ENCODE peak calls at places on chromosome X, in six cellular contexts. L is stimulated activated effector memory CD8-positive, alpha-beta T cell treated with anti-CD3 and anti-CD28 coated beads, Interleukin-12 subunit alpha, Interleukin-12 subunit beta, amount 100 ng/mL, for 72 hours; U is heart left ventricle; A is cardiac fibroblast; Y is cardiac muscle cell; J is nephron progenitor cell. T is an unnamed sample.

GRCh38 chrX:119694601-119695534 is 1.9 kb upstream of the SEPTIN6 start:
- DNase-seq in L (no peak), A (no peak), U (peak; percentile 22), J (no peak), Y (no peak), T (no peak)

GRCh38 chrX:151734446-151734845 is at the start of gene CNGA2:
- DNase-seq in J (no peak), A (no peak), U (no peak), L (no peak), Y (no peak), T (no peak)

GRCh38 chrX:703466-704210 is 73.0 kb downstream of the SHOX start:
- DNase-seq in L (no peak), Y (no peak), A (no peak), U (no peak), J (no peak), T (no peak)

GRCh38 chrX:103882999-103883398 is 50.9 kb upstream of the RAB9B start:
- DNase-seq in U (no peak), L (no peak), Y (no peak), J (no peak), A (no peak), T (no peak)

GRCh38 chrX:115579327-115579726 is 18.4 kb downstream of the PLS3 start:
- DNase-seq in L (no peak), A (no peak), Y (no peak), J (no peak), U (no peak), T (no peak)

GRCh38 chrX:18810416-18810815 is 103.0 kb downstream of the PPEF1 start:
- DNase-seq in Y (no peak), J (no peak), L (no peak), A (no peak), U (no peak), T (no peak)

GRCh38 chrX:9846631-9847030 is 60.4 kb downstream of the SHROOM2 start:
- DNase-seq in Y (no peak), A (no peak), J (no peak), U (no peak), L (no peak), T (no peak)

GRCh38 chrX:19121466-19121865 is 802 bp downstream of the ADGRG2 start:
- DNase-seq in L (no peak), A (no peak), Y (no peak), U (no peak), J (no peak), T (no peak)

GRCh38 chrX:54785901-54786300 is 12.2 kb downstream of the ITIH6 start:
- DNase-seq in J (no peak), L (no peak), U (no peak), Y (peak; percentile 24), A (peak; percentile 26), T (no peak)

GRCh38 chrX:42442745-42443144 is 335.2 kb downstream of the PPP1R2C start:
- DNase-seq in L (no peak), Y (no peak), A (no peak), J (no peak), U (no peak), T (no peak)

GRCh38 chrX:112818114-112819012 is 22.3 kb downstream of the AMOT start:
- DNase-seq in Y (no peak), J (no peak), U (peak; percentile 52), L (no peak), A (no peak), T (no peak)

GRCh38 chrX:47209508-47210238 is 8.8 kb upstream of the CDK16 start:
- DNase-seq in U (peak; percentile 58), A (no peak), L (no peak), Y (no peak), J (no peak), T (no peak)

GRCh38 chrX:149074429-149074828 is 430.7 kb downstream of the IDS start:
- DNase-seq in Y (peak; percentile 86), A (peak; percentile 85), L (no peak), U (peak; percentile 67), J (peak; percentile 3), T (no peak)

GRCh38 chrX:150899191-150899757 is 806 bp upstream of the CD99L2 start:
- DNase-seq in U (peak; percentile 57), Y (peak; percentile 19), J (peak; percentile 19), A (peak; percentile 13), L (peak; percentile 3), T (peak; percentile 14)

GRCh38 chrX:15043538-15043937 is 170.3 kb downstream of the MOSPD2 start:
- DNase-seq in U (no peak), Y (no peak), L (no peak), A (no peak), J (no peak), T (no peak)

GRCh38 chrX:63754141-63754859 is 30.7 kb downstream of the ARHGEF9 start:
- DNase-seq in L (no peak), Y (peak; percentile 17), A (peak; percentile 32), U (peak; percentile 23), J (no peak), T (no peak)

GRCh38 chrX:67523932-67524331 is 19.9 kb upstream of the AR start:
- DNase-seq in Y (no peak), U (no peak), L (no peak), J (no peak), A (no peak), T (no peak)

GRCh38 chrX:123731987-123732678 is 719 bp downstream of the THOC2 start:
- DNase-seq in L (peak; percentile 2), A (peak; percentile 34), U (no peak), Y (peak; percentile 40), J (peak; percentile 42), T (peak; percentile 37)

GRCh38 chrX:109841257-109841656 is 108.2 kb upstream of the ACSL4 start:
- DNase-seq in Y (no peak), L (no peak), U (no peak), A (no peak), J (no peak), T (no peak)

GRCh38 chrX:115616943-115617563 is 56.1 kb downstream of the PLS3 start:
- DNase-seq in U (no peak), L (no peak), Y (peak; percentile 30), J (no peak), A (peak; percentile 20), T (no peak)

GRCh38 chrX:1870421-1870820 is 255.6 kb downstream of the ASMT start:
- DNase-seq in U (no peak), J (no peak), A (no peak), L (no peak), Y (no peak), T (no peak)

GRCh38 chrX:137749282-137749681 is 183.4 kb downstream of the ZIC3 start:
- DNase-seq in L (no peak), U (no peak), Y (no peak), A (no peak), J (no peak), T (no peak)

GRCh38 chrX:18664947-18665346 is 7.0 kb downstream of the RS1 start:
- DNase-seq in U (no peak), L (no peak), A (no peak), Y (no peak), J (no peak), T (no peak)

GRCh38 chrX:140274761-140275525 is 229.9 kb downstream of the SOX3 start:
- DNase-seq in U (no peak), J (no peak), L (no peak), A (peak; percentile 12), Y (peak; percentile 32), T (no peak)

GRCh38 chrX:16874458-16875095 is 4.4 kb upstream of the RBBP7 start:
- DNase-seq in Y (no peak), L (no peak), U (no peak), J (no peak), A (no peak), T (no peak)

GRCh38 chrX:22095306-22095705 is 63.2 kb downstream of the PHEX start:
- DNase-seq in J (peak; percentile 4), U (peak; percentile 42), A (peak; percentile 61), L (no peak), Y (peak; percentile 54), T (no peak)

GRCh38 chrX:69298466-69299140 is 133.3 kb upstream of the PJA1 start:
- DNase-seq in Y (peak; percentile 48), A (peak; percentile 45), L (no peak), J (no peak), U (peak; percentile 41), T (no peak)

GRCh38 chrX:70166601-70167590 is 10.4 kb upstream of the DGAT2L6 start:
- DNase-seq in U (no peak), L (no peak), Y (peak; percentile 67), J (no peak), A (peak; percentile 59), T (no peak)

GRCh38 chrX:122440832-122441231 is 743.2 kb upstream of the GRIA3 start:
- DNase-seq in Y (no peak), J (no peak), A (no peak), U (no peak), L (no peak), T (no peak)

GRCh38 chrX:7086384-7086783 is 61.1 kb upstream of the STS start:
- DNase-seq in A (no peak), J (no peak), U (no peak), L (no peak), Y (no peak), T (no peak)

GRCh38 chrX:133923113-133923512 is 62.3 kb downstream of the GPC3 start:
- DNase-seq in Y (peak; percentile 35), J (no peak), L (no peak), A (peak; percentile 13), U (no peak), T (no peak)

GRCh38 chrX:108097380-108097779 is 5.8 kb downstream of the ATG4A start:
- DNase-seq in A (no peak), J (no peak), U (no peak), L (no peak), Y (no peak), T (no peak)

GRCh38 chrX:150409486-150409885 is 46.4 kb downstream of the MAMLD1 start:
- DNase-seq in L (no peak), J (no peak), A (no peak), Y (no peak), U (no peak), T (no peak)

GRCh38 chrX:56248492-56248891 is 16.3 kb downstream of the KLF8 start:
- DNase-seq in A (peak; percentile 57), L (peak; percentile 7), U (peak; percentile 43), Y (peak; percentile 64), J (peak; percentile 48), T (peak; percentile 46)

GRCh38 chrX:119427024-119427794 is 28.1 kb downstream of the SLC25A43 start:
- DNase-seq in A (peak; percentile 39), U (peak; percentile 53), J (no peak), L (no peak), Y (peak; percentile 55), T (no peak)